ENCODE peak calls at places on chromosome 13, in nine cellular contexts. One of them, this sample, is unnamed.

GRCh38 chr13:113342820-113343691 is 20.9 kb downstream of the GRTP1 start:
- DNase-seq in tibial artery: no peak
- DNase-seq in effector memory CD4-positive, alpha-beta T cell: no peak
- DNase-seq in A549: no peak
- DNase-seq in fibroblast of villous mesenchyme: no peak
- DNase-seq in right atrium auricular region: no peak
- DNase-seq in GM12865: no peak
- DNase-seq in tibial nerve: no peak
- DNase-seq in stomach: no peak
- DNase-seq in this sample: peak

GRCh38 chr13:107322228-107322627 is 754.3 kb upstream of the ARGLU1 start:
- DNase-seq in fibroblast of villous mesenchyme: no peak
- DNase-seq in tibial nerve: no peak
- DNase-seq in A549: no peak
- DNase-seq in GM12865: no peak
- DNase-seq in stomach: no peak
- DNase-seq in right atrium auricular region: no peak
- DNase-seq in tibial artery: no peak
- DNase-seq in effector memory CD4-positive, alpha-beta T cell: no peak
- DNase-seq in this sample: no peak

GRCh38 chr13:42363941-42364612 is 92.1 kb downstream of the AKAP11 start:
- DNase-seq in A549: peak
- DNase-seq in tibial artery: no peak
- DNase-seq in right atrium auricular region: no peak
- DNase-seq in stomach: no peak
- DNase-seq in fibroblast of villous mesenchyme: peak
- DNase-seq in tibial nerve: no peak
- DNase-seq in GM12865: no peak
- DNase-seq in effector memory CD4-positive, alpha-beta T cell: no peak
- DNase-seq in this sample: no peak

GRCh38 chr13:23550164-23550563 is 20.0 kb upstream of the TNFRSF19 start:
- DNase-seq in effector memory CD4-positive, alpha-beta T cell: no peak
- DNase-seq in right atrium auricular region: no peak
- DNase-seq in fibroblast of villous mesenchyme: no peak
- DNase-seq in GM12865: no peak
- DNase-seq in tibial artery: no peak
- DNase-seq in A549: no peak
- DNase-seq in tibial nerve: no peak
- DNase-seq in stomach: no peak
- DNase-seq in this sample: no peak

GRCh38 chr13:85819513-85819912 is 20.3 kb upstream of the SLITRK6 start:
- DNase-seq in A549: no peak
- DNase-seq in right atrium auricular region: no peak
- DNase-seq in GM12865: no peak
- DNase-seq in fibroblast of villous mesenchyme: no peak
- DNase-seq in tibial artery: no peak
- DNase-seq in stomach: no peak
- DNase-seq in effector memory CD4-positive, alpha-beta T cell: no peak
- DNase-seq in tibial nerve: no peak
- DNase-seq in this sample: no peak

GRCh38 chr13:25840261-25840660 is 211.6 kb downstream of the SHISA2 start:
- DNase-seq in tibial nerve: no peak
- DNase-seq in A549: no peak
- DNase-seq in fibroblast of villous mesenchyme: no peak
- DNase-seq in right atrium auricular region: no peak
- DNase-seq in effector memory CD4-positive, alpha-beta T cell: no peak
- DNase-seq in stomach: no peak
- DNase-seq in GM12865: no peak
- DNase-seq in tibial artery: no peak
- DNase-seq in this sample: no peak

GRCh38 chr13:95644611-95645052 is at the start of gene DZIP1:
- DNase-seq in right atrium auricular region: peak
- DNase-seq in tibial artery: peak
- DNase-seq in GM12865: peak
- DNase-seq in stomach: peak
- DNase-seq in effector memory CD4-positive, alpha-beta T cell: no peak
- DNase-seq in tibial nerve: peak
- DNase-seq in fibroblast of villous mesenchyme: peak
- DNase-seq in A549: peak
- DNase-seq in this sample: peak

GRCh38 chr13:63396746-63397145 is 1981.1 kb upstream of the PCDH20 start:
- DNase-seq in tibial artery: no peak
- DNase-seq in right atrium auricular region: no peak
- DNase-seq in stomach: no peak
- DNase-seq in fibroblast of villous mesenchyme: no peak
- DNase-seq in effector memory CD4-positive, alpha-beta T cell: no peak
- DNase-seq in A549: no peak
- DNase-seq in GM12865: no peak
- DNase-seq in tibial nerve: no peak
- DNase-seq in this sample: peak

GRCh38 chr13:103386341-103386740 is 320.1 kb upstream of the SLC10A2 start:
- DNase-seq in stomach: no peak
- DNase-seq in tibial artery: no peak
- DNase-seq in fibroblast of villous mesenchyme: peak
- DNase-seq in right atrium auricular region: no peak
- DNase-seq in effector memory CD4-positive, alpha-beta T cell: no peak
- DNase-seq in GM12865: no peak
- DNase-seq in tibial nerve: no peak
- DNase-seq in A549: peak
- DNase-seq in this sample: no peak

GRCh38 chr13:73142091-73142490 is 83.3 kb downstream of the KLF5 start:
- DNase-seq in effector memory CD4-positive, alpha-beta T cell: no peak
- DNase-seq in A549: no peak
- DNase-seq in fibroblast of villous mesenchyme: no peak
- DNase-seq in tibial nerve: no peak
- DNase-seq in GM12865: no peak
- DNase-seq in tibial artery: no peak
- DNase-seq in right atrium auricular region: no peak
- DNase-seq in stomach: peak
- DNase-seq in this sample: peak

DNA sequence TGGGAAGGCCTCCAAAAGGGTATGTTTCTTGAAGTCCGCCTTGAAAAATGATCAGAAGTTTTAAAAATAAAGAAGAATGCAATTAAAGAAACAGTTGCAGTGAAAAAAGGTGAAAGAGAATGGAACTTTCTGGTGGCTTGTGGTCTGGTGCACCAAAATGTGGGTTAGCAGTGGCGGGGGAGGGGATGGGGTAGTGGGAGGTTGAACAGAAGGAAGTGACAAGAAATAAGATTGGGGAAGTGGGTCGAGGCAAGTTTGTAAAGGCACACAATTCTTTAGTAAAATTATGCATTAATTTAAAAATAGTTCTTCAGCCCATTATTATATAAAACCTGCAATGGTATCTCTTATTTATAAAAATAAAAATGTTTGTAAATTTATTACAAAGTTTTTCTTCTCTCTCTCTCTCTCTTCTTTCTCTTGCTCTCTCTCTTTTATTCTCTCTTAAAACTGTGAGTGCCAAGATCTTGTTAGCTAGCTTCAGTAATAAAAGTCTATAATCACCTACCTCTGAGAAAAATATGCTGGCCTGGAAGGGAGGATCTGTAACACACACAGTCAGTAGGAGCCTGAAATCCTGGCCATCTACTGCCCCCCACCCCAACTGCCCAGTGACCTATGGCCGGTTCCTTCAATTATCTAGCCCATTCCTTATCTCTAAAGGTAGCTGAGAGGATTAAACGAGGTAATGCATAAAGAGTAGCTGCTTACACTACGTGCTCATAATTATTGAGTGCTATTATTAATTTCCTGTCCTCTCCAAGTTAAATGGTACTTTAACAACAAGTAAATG is 2.2 kb downstream of the LCP1 start:
- DNase-seq in fibroblast of villous mesenchyme: no peak
- DNase-seq in effector memory CD4-positive, alpha-beta T cell: peak
- DNase-seq in A549: no peak
- DNase-seq in tibial artery: peak
- DNase-seq in GM12865: peak
- DNase-seq in right atrium auricular region: no peak
- DNase-seq in tibial nerve: peak
- DNase-seq in stomach: peak
- DNase-seq in this sample: peak
- H3K4me3 ChIP-seq in fibroblast of villous mesenchyme: no peak
- H3K4me3 ChIP-seq in effector memory CD4-positive, alpha-beta T cell: peak
- H3K4me3 ChIP-seq in A549: no peak
- H3K4me3 ChIP-seq in tibial artery: peak
- H3K4me3 ChIP-seq in GM12865: peak
- H3K4me3 ChIP-seq in right atrium auricular region: peak
- H3K4me3 ChIP-seq in tibial nerve: no peak
- H3K4me3 ChIP-seq in stomach: peak
- H3K4me3 ChIP-seq in this sample: peak

GRCh38 chr13:48318714-48319457 is 15.3 kb downstream of the RB1 start:
- DNase-seq in A549: no peak
- DNase-seq in tibial nerve: no peak
- DNase-seq in tibial artery: peak
- DNase-seq in right atrium auricular region: no peak
- DNase-seq in effector memory CD4-positive, alpha-beta T cell: no peak
- DNase-seq in GM12865: no peak
- DNase-seq in stomach: no peak
- DNase-seq in fibroblast of villous mesenchyme: no peak
- DNase-seq in this sample: no peak

GRCh38 chr13:48322294-48322693 is 18.7 kb downstream of the RB1 start:
- DNase-seq in GM12865: no peak
- DNase-seq in tibial artery: no peak
- DNase-seq in A549: no peak
- DNase-seq in right atrium auricular region: no peak
- DNase-seq in tibial nerve: no peak
- DNase-seq in fibroblast of villous mesenchyme: no peak
- DNase-seq in stomach: no peak
- DNase-seq in effector memory CD4-positive, alpha-beta T cell: no peak
- DNase-seq in this sample: no peak

GRCh38 chr13:48320906-48321510 is 17.5 kb downstream of the RB1 start:
- DNase-seq in right atrium auricular region: no peak
- DNase-seq in fibroblast of villous mesenchyme: no peak
- DNase-seq in tibial nerve: no peak
- DNase-seq in tibial artery: no peak
- DNase-seq in GM12865: no peak
- DNase-seq in A549: no peak
- DNase-seq in stomach: no peak
- DNase-seq in effector memory CD4-positive, alpha-beta T cell: no peak
- DNase-seq in this sample: peak

GRCh38 chr13:48319458-48320395 is 16.2 kb downstream of the RB1 start:
- DNase-seq in tibial nerve: no peak
- DNase-seq in effector memory CD4-positive, alpha-beta T cell: no peak
- DNase-seq in stomach: no peak
- DNase-seq in A549: no peak
- DNase-seq in fibroblast of villous mesenchyme: no peak
- DNase-seq in tibial artery: no peak
- DNase-seq in GM12865: no peak
- DNase-seq in right atrium auricular region: no peak
- DNase-seq in this sample: peak

GRCh38 chr13:48320396-48320790 is 16.8 kb downstream of the RB1 start:
- DNase-seq in tibial artery: no peak
- DNase-seq in effector memory CD4-positive, alpha-beta T cell: no peak
- DNase-seq in stomach: no peak
- DNase-seq in A549: no peak
- DNase-seq in tibial nerve: no peak
- DNase-seq in right atrium auricular region: no peak
- DNase-seq in fibroblast of villous mesenchyme: no peak
- DNase-seq in GM12865: no peak
- DNase-seq in this sample: no peak
- H3K4me3 ChIP-seq in tibial artery: peak
- H3K4me3 ChIP-seq in effector memory CD4-positive, alpha-beta T cell: peak
- H3K4me3 ChIP-seq in stomach: peak
- H3K4me3 ChIP-seq in A549: no peak
- H3K4me3 ChIP-seq in tibial nerve: no peak
- H3K4me3 ChIP-seq in right atrium auricular region: peak
- H3K4me3 ChIP-seq in fibroblast of villous mesenchyme: no peak
- H3K4me3 ChIP-seq in GM12865: no peak
- H3K4me3 ChIP-seq in this sample: peak

GRCh38 chr13:30796833-30797601 is 61.7 kb downstream of the ALOX5AP start:
- DNase-seq in GM12865: peak
- DNase-seq in right atrium auricular region: no peak
- DNase-seq in tibial artery: no peak
- DNase-seq in fibroblast of villous mesenchyme: no peak
- DNase-seq in stomach: no peak
- DNase-seq in tibial nerve: no peak
- DNase-seq in A549: no peak
- DNase-seq in effector memory CD4-positive, alpha-beta T cell: no peak
- DNase-seq in this sample: no peak
- H3K4me3 ChIP-seq in GM12865: no peak
- H3K4me3 ChIP-seq in right atrium auricular region: no peak
- H3K4me3 ChIP-seq in tibial artery: peak
- H3K4me3 ChIP-seq in fibroblast of villous mesenchyme: no peak
- H3K4me3 ChIP-seq in stomach: peak
- H3K4me3 ChIP-seq in tibial nerve: no peak
- H3K4me3 ChIP-seq in A549: no peak
- H3K4me3 ChIP-seq in effector memory CD4-positive, alpha-beta T cell: peak
- H3K4me3 ChIP-seq in this sample: no peak

GRCh38 chr13:97221491-97221890 is 642 bp upstream of the MBNL2 start:
- DNase-seq in tibial artery: no peak
- DNase-seq in tibial nerve: no peak
- DNase-seq in A549: no peak
- DNase-seq in fibroblast of villous mesenchyme: peak
- DNase-seq in effector memory CD4-positive, alpha-beta T cell: no peak
- DNase-seq in GM12865: no peak
- DNase-seq in stomach: no peak
- DNase-seq in right atrium auricular region: no peak
- DNase-seq in this sample: no peak
- H3K4me3 ChIP-seq in tibial artery: peak
- H3K4me3 ChIP-seq in tibial nerve: peak
- H3K4me3 ChIP-seq in A549: peak
- H3K4me3 ChIP-seq in fibroblast of villous mesenchyme: peak
- H3K4me3 ChIP-seq in effector memory CD4-positive, alpha-beta T cell: no peak
- H3K4me3 ChIP-seq in GM12865: peak
- H3K4me3 ChIP-seq in stomach: peak
- H3K4me3 ChIP-seq in right atrium auricular region: peak
- H3K4me3 ChIP-seq in this sample: peak

This sample was measured in upper lobe of left lung.